ENCODE peak calls at places on chromosomes 7 and 10, in four cellular contexts. J is HL-60, D is NCI-H146, T is anterior cingulate cortex. B is an unnamed sample.

GRCh38 chr7:116153050-116153449 is 57.3 kb upstream of the TES start:
- DNase-seq in J (no peak), D (no peak), T (no peak), B (no peak)

GRCh38 chr10:92914478-92915066 is 66.3 kb downstream of the EXOC6 start:
- DNase-seq in J (peak), D (peak), T (peak), B (no peak)

GRCh38 chr7:115271332-115272235 is 349.7 kb downstream of the MDFIC start:
- DNase-seq in J (no peak), D (no peak), T (no peak), B (no peak)

GRCh38 chr7:76512941-76513816 is 2.8 kb downstream of the UPK3B start:
- DNase-seq in J (no peak), D (no peak), T (no peak), B (no peak)

GRCh38 chr7:24877790-24878311 is 102.1 kb downstream of the OSBPL3 start:
- DNase-seq in J (no peak), D (no peak), T (peak), B (no peak)

GRCh38 chr7:74199551-74200355 is 10.1 kb upstream of the LAT2 start:
- DNase-seq in J (no peak), D (no peak), T (no peak), B (no peak)

GRCh38 chr10:75971402-75972211 is 540.2 kb downstream of the LRMDA start:
- DNase-seq in J (no peak), D (no peak), T (no peak), B (no peak)

GRCh38 chr7:138932870-138933269 is 48.3 kb downstream of the KIAA1549 start:
- DNase-seq in J (no peak), D (no peak), T (no peak), B (no peak)

GRCh38 chr7:158809596-158809995 is 19.7 kb downstream of the ESYT2 start:
- DNase-seq in J (peak), D (no peak), T (no peak), B (no peak)

GRCh38 chr10:77582710-77583115 is 54.9 kb downstream of the KCNMA1 start:
- DNase-seq in J (peak), D (no peak), T (no peak), B (peak)

GRCh38 chr10:104037261-104037951 is 48.3 kb downstream of the COL17A1 start:
- DNase-seq in J (no peak), D (peak), T (no peak), B (no peak)

GRCh38 chr10:86348321-86349210 is 18.0 kb downstream of the GRID1 start:
- DNase-seq in J (no peak), D (no peak), T (peak), B (peak)

GRCh38 chr10:130021373-130021950 is 57.4 kb upstream of the EBF3 start:
- DNase-seq in J (peak), D (no peak), T (no peak), B (no peak)

GRCh38 chr7:78437118-78437517 is 638.5 kb downstream of the PHTF2 start:
- DNase-seq in J (no peak), D (no peak), T (no peak), B (no peak)

GRCh38 chr10:69382382-69383117 is 34.2 kb downstream of the TACR2 start:
- DNase-seq in J (no peak), D (no peak), T (no peak), B (no peak)

GRCh38 chr7:91683823-91684222 is 196.7 kb downstream of the MTERF1 start:
- DNase-seq in J (peak), D (no peak), T (no peak), B (no peak)

GRCh38 chr7:157228864-157229422 is 90.2 kb downstream of the UBE3C start:
- DNase-seq in J (peak), D (no peak), T (peak), B (no peak)

GRCh38 chr7:147586526-147586925 is 1004.0 kb upstream of the C7orf33 start:
- DNase-seq in J (no peak), D (no peak), T (no peak), B (no peak)

GRCh38 chr10:1408656-1409358 is 328.5 kb downstream of the ADARB2 start:
- DNase-seq in J (no peak), D (no peak), T (no peak), B (no peak)

GRCh38 chr10:30587522-30588031 is 42.0 kb downstream of the LYZL2 start:
- DNase-seq in J (peak), D (no peak), T (no peak), B (no peak)

GRCh38 chr10:52583341-52583740 is 189.2 kb downstream of the MBL2 start:
- DNase-seq in J (no peak), D (no peak), T (no peak), B (no peak)

GRCh38 chr7:112296416-112296815 is 89.9 kb downstream of the ZNF277 start:
- DNase-seq in J (no peak), D (no peak), T (no peak), B (no peak)

GRCh38 chr10:104297697-104298660 is 29.0 kb downstream of the GSTO2 start:
- DNase-seq in J (no peak), D (no peak), T (no peak), B (no peak)

GRCh38 chr10:12350167-12350872 is 973 bp downstream of the CAMK1D start:
- DNase-seq in J (peak), D (peak), T (peak), B (no peak)

GRCh38 chr10:73889014-73889413 is 14.7 kb upstream of the CAMK2G start:
- DNase-seq in J (peak), D (no peak), T (peak), B (no peak)

GRCh38 chr10:4825868-4826787 is at the start of gene AKR1E2:
- DNase-seq in J (peak), D (no peak), T (peak), B (peak)

GRCh38 chr7:81264116-81264515 is 345.3 kb upstream of the SEMA3C start:
- DNase-seq in J (no peak), D (no peak), T (no peak), B (no peak)

GRCh38 chr10:3512263-3512662 is 272.7 kb downstream of the KLF6 start:
- DNase-seq in J (no peak), D (no peak), T (no peak), B (no peak)

GRCh38 chr10:131802991-131803390 is 97.8 kb upstream of the PPP2R2D start:
- DNase-seq in J (no peak), D (no peak), T (no peak), B (no peak)

GRCh38 chr10:11145498-11145855 is 127.8 kb downstream of the CELF2 start:
- DNase-seq in J (peak), D (no peak), T (peak), B (no peak)

GRCh38 chr7:124764847-124765400 is 668 bp downstream of the GPR37 start:
- DNase-seq in J (no peak), D (no peak), T (peak), B (no peak)

GRCh38 chr10:79052311-79053080 is 16.3 kb upstream of the ZMIZ1 start:
- DNase-seq in J (no peak), D (peak), T (no peak), B (no peak)

GRCh38 chr10:133397938-133398337 is 4.0 kb downstream of the MTG1 start:
- DNase-seq in J (no peak), D (no peak), T (no peak), B (no peak)

GRCh38 chr7:52956379-52956915 is 79.0 kb upstream of the POM121L12 start:
- DNase-seq in J (no peak), D (no peak), T (no peak), B (no peak)